ENCODE peak calls at places on chromosomes 16 and 17, in four cellular contexts. A is IMR-90, P is spleen, H is sigmoid colon. Y is an unnamed sample.

GRCh38 chr16:14071576-14072271 is 605 bp downstream of the MRTFB start:
- DNase-seq in P (peak), A (no peak), H (no peak), Y (no peak)

GRCh38 chr17:19523690-19524089 is 10.0 kb upstream of the SLC47A1 start:
- DNase-seq in H (no peak), A (no peak), P (no peak), Y (no peak)

GRCh38 chr17:39404542-39405378 is 3.3 kb upstream of the FBXL20 start:
- DNase-seq in P (peak), H (no peak), A (peak), Y (no peak)

GRCh38 chr17:82880620-82881019 is 40.8 kb upstream of the ZNF750 start:
- DNase-seq in H (peak), P (peak), A (no peak), Y (no peak)

GRCh38 chr16:23185661-23186060 is 3.1 kb downstream of the SCNN1G start:
- DNase-seq in H (no peak), A (no peak), P (no peak), Y (no peak)

GRCh38 chr17:50361561-50362480 is 11.2 kb downstream of the MRPL27 start:
- DNase-seq in P (no peak), A (peak), H (peak), Y (peak)

GRCh38 chr16:46714797-46715591 is 25.5 kb downstream of the ORC6 start:
- DNase-seq in H (no peak), P (no peak), A (no peak), Y (no peak)

GRCh38 chr16:75446416-75446815 is 13.1 kb upstream of the CFDP1 start:
- DNase-seq in A (no peak), H (no peak), P (no peak), Y (no peak)

GRCh38 chr17:1646199-1646875 is 805 bp upstream of the SCARF1 start:
- DNase-seq in H (no peak), P (peak), A (no peak), Y (no peak)

GRCh38 chr16:57797526-57798266 is 4.6 kb downstream of the KIFC3 start:
- DNase-seq in H (no peak), A (no peak), P (no peak), Y (peak)

GRCh38 chr17:5897320-5897911 is 172.8 kb upstream of the WSCD1 start:
- DNase-seq in H (no peak), P (no peak), A (no peak), Y (no peak)

GRCh38 chr17:7438050-7438614 is 1.2 kb upstream of the FGF11 start:
- DNase-seq in H (no peak), A (no peak), P (peak), Y (peak)

GRCh38 chr16:27318399-27319256 is 4.9 kb downstream of the IL4R start:
- DNase-seq in P (peak), H (peak), A (peak), Y (peak)

GRCh38 chr17:17416007-17416399 is 60.8 kb upstream of the MED9 start:
- DNase-seq in A (peak), P (no peak), H (peak), Y (peak)

DNA sequence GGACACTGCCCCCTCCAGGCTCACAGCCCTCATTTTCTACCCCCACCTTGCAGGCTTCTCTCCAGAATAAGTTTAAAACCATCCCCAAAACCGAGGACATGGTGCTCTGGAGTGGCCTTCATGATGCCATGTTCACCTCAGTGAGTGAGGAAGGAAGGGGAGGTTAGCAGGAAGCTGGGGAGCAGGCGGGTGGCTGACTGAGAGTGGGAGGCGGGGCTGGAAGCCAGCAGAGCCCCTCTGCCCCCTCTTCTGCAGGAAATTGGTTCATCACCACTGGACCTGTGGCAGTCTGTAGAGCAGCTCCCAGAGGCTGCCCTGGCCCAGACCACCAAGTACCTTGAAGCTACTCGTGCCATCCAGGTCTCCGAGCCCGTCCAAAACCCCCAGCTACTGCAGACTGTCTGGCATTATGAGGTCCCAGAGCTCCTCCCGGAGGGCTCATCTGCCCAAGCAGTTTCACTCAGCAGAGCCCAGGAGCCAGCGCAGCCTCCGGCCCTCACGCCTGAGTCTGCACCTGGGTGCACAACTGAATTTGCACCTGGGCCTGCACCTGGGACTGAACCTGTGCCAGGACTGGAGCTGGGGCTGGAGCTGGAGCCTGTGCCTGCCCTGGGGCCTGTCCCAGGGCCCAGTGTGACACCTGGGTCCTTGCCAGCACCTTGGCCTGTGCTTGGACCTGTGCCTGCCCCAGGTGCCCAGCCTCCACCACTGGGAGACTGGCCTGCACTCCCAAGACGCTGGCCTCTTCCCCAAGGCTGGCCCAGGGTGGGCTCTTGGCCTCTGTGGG is 19.0 kb downstream of the C16orf96 start:
- DNase-seq in A (no peak), P (no peak), H (no peak), Y (no peak)
- TF ChIP-seq CTCF in A (no peak), P (no peak), H (no peak), Y (no peak)

GRCh38 chr17:37121616-37122015 is 172.9 kb downstream of the AATF start:
- DNase-seq in P (no peak), A (no peak), H (no peak), Y (no peak)

GRCh38 chr17:37116802-37117201 is 168.0 kb downstream of the AATF start:
- DNase-seq in P (no peak), H (no peak), A (no peak), Y (no peak)

GRCh38 chr17:37117743-37118142 is 169.0 kb downstream of the AATF start:
- DNase-seq in P (no peak), H (no peak), A (no peak), Y (peak)

GRCh38 chr17:37124074-37124824 is 175.5 kb downstream of the AATF start:
- DNase-seq in H (no peak), P (no peak), A (peak), Y (no peak)

GRCh38 chr17:37118738-37119137 is 170.0 kb downstream of the AATF start:
- DNase-seq in P (no peak), H (no peak), A (no peak), Y (no peak)
- TF ChIP-seq CTCF in P (no peak), H (no peak), A (no peak), Y (no peak)

DNA sequence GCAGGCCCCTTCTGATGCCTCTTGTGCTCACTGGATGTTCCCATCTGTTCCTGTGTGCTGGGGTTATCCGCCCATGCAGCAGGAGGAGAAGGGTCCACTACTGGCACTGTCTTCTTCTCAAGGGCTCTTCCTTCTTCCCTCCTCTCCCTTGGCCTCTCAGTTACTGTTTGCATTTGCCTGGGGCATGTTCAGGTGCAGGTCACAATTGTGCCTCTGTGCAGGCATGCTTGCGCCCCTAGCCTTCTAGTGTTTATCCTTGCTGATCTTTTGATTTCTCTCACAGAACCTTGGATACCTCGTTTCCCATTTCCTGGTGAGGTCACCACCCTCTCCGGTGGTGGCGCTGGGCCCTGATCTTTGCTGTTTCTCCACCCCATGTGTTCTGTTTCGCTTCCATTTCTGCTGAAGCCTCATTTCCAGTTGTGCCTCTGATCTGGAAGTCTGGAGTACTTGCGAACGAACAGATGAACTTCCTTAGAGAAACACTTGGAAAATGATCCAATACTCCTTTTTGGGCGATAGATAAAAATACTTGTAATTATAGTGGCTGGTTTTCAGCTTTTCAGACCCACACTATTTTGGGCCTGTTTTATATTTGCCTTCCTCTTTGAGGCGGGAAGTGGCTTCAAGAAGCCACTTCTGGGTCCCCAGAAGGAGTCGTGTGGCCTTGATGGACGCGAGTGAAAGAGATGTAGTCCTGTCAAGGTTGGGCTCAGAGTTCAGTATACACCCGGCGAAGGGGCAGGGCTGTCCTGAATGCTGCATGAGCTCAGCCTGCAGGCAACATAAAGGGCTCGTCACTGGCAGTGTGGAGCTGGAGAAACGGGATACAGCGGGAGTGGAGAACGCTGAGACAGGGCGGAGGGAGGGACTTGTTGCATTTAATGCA is 312.9 kb downstream of the SNX29 start:
- DNase-seq in A (no peak), P (no peak), H (no peak), Y (no peak)
- TF ChIP-seq CTCF in A (no peak), P (no peak), H (no peak), Y (no peak)

GRCh38 chr17:79162012-79162577 is 87.5 kb downstream of the ENGASE start:
- DNase-seq in H (no peak), P (no peak), A (no peak), Y (no peak)
- TF ChIP-seq CTCF in H (no peak), P (no peak), A (no peak), Y (no peak)

Y was measured in thyroid gland.